ENCODE peak calls at places on chromosomes 6 and 20, in four cellular contexts. N is CD4-positive, alpha-beta T cell; A is EH; V is non-pigmented ciliary epithelial cell. F is an unnamed sample.

GRCh38 chr6:150079604-150080003 is 10.7 kb upstream of the ULBP3 start:
- DNase-seq in N (no peak), A (peak), V (no peak), F (no peak)

GRCh38 chr6:27156874-27157460 is 90.5 kb upstream of the PRSS16 start:
- DNase-seq in N (no peak), A (peak), V (no peak), F (no peak)

GRCh38 chr20:4787069-4787468 is 65.4 kb downstream of the PRND start:
- DNase-seq in N (no peak), A (peak), V (no peak), F (peak)

GRCh38 chr20:50821994-50822393 is 27.1 kb downstream of the BCAS4 start:
- DNase-seq in N (no peak), A (no peak), V (no peak), F (no peak)

GRCh38 chr6:166307981-166308768 is at the start of gene PRR18:
- DNase-seq in N (no peak), A (no peak), V (no peak), F (no peak)

GRCh38 chr20:24683676-24684075 is 214.2 kb downstream of the SYNDIG1 start:
- DNase-seq in N (no peak), A (no peak), V (no peak), F (no peak)

GRCh38 chr6:101344885-101345284 is 48.6 kb upstream of the GRIK2 start:
- DNase-seq in N (no peak), A (no peak), V (no peak), F (no peak)

GRCh38 chr6:56595490-56596122 is 47.1 kb downstream of the DST start:
- DNase-seq in N (peak), A (peak), V (no peak), F (peak)

GRCh38 chr20:23086056-23086551 is at the start of gene CD93:
- DNase-seq in N (no peak), A (no peak), V (no peak), F (no peak)

GRCh38 chr6:39848171-39848570 is 56.0 kb downstream of the DAAM2 start:
- DNase-seq in N (no peak), A (no peak), V (no peak), F (no peak)

GRCh38 chr6:12718025-12718424 is 1.5 kb downstream of the PHACTR1 start:
- DNase-seq in N (no peak), A (peak), V (peak), F (peak)

GRCh38 chr6:72819609-72820008 is 197.7 kb downstream of the KCNQ5 start:
- DNase-seq in N (no peak), A (no peak), V (no peak), F (no peak)

GRCh38 chr6:30864325-30864724 is 20.0 kb upstream of the DDR1 start:
- DNase-seq in N (no peak), A (no peak), V (no peak), F (no peak)

GRCh38 chr20:10524034-10524476 is 89.0 kb downstream of the SLX4IP start:
- DNase-seq in N (no peak), A (peak), V (no peak), F (peak)

GRCh38 chr20:8117636-8118413 is 14.2 kb upstream of the PLCB1 start:
- DNase-seq in N (no peak), A (no peak), V (no peak), F (no peak)

GRCh38 chr6:16909599-16910360 is 148.5 kb upstream of the ATXN1 start:
- DNase-seq in N (no peak), A (peak), V (peak), F (peak)

GRCh38 chr6:99016355-99016754 is 68.6 kb upstream of the FBXL4 start:
- DNase-seq in N (no peak), A (peak), V (peak), F (peak)

GRCh38 chr6:169813969-169814368 is 62.5 kb downstream of the ERMARD start:
- DNase-seq in N (no peak), A (no peak), V (no peak), F (no peak)

GRCh38 chr6:111841822-111842221 is 31.4 kb downstream of the FYN start:
- DNase-seq in N (no peak), A (no peak), V (peak), F (peak)

GRCh38 chr6:166076625-166077024 is 91.0 kb downstream of the TBXT start:
- DNase-seq in N (no peak), A (no peak), V (no peak), F (no peak)

GRCh38 chr20:33991498-33991897 is 2.2 kb upstream of the RALY start:
- DNase-seq in N (no peak), A (no peak), V (no peak), F (no peak)

GRCh38 chr20:40993794-40994540 is 34.7 kb upstream of the TOP1 start:
- DNase-seq in N (no peak), A (peak), V (no peak), F (no peak)

GRCh38 chr20:48691523-48691922 is 136.3 kb downstream of the PREX1 start:
- DNase-seq in N (no peak), A (no peak), V (no peak), F (no peak)

F was measured in myocyte.